ENCODE peak calls at places on chromosomes 6 and 20, in eight cellular contexts. A is CD8-positive, alpha-beta T cell; N is lung; H is colonic mucosa; Z is fibroblast of lung; P is heart right ventricle; X is endothelial cell of umbilical vein; U is uterus. M is an unnamed sample. For H3K9me3 and H3K4me1, the result is how much of the 10 kb centered on the place peaks cover.

GRCh38 chr6:146813554-146813953 is 214.8 kb downstream of the ADGB start:
- DNase-seq in A (no peak), N (no peak), H (no peak), Z (peak), P (no peak), X (no peak), U (no peak), M (no peak)

GRCh38 chr6:71126506-71126905 is 162.1 kb upstream of the OGFRL1 start:
- DNase-seq in A (no peak), N (no peak), H (no peak), Z (no peak), P (no peak), X (no peak), U (no peak), M (no peak)

GRCh38 chr6:117130125-117130524 is 135.2 kb upstream of the VGLL2 start:
- DNase-seq in A (no peak), N (no peak), H (no peak), Z (no peak), P (no peak), X (no peak), U (no peak), M (no peak)

GRCh38 chr6:111759836-111760785 is 113.1 kb downstream of the FYN start:
- DNase-seq in A (peak), N (no peak), H (no peak), Z (peak), P (no peak), X (no peak), U (peak), M (no peak)

GRCh38 chr6:168404560-168404959 is 36.4 kb upstream of the SMOC2 start:
- DNase-seq in A (no peak), N (no peak), H (no peak), Z (no peak), P (no peak), X (no peak), U (no peak), M (no peak)

GRCh38 chr20:7180261-7181045 is 413.0 kb downstream of the BMP2 start:
- DNase-seq in A (no peak), N (no peak), H (no peak), Z (peak), P (no peak), X (no peak), U (no peak), M (no peak)

GRCh38 chr6:135114355-135115145 is 59.9 kb upstream of the HBS1L start:
- DNase-seq in A (no peak), N (no peak), H (no peak), Z (no peak), P (no peak), X (no peak), U (no peak), M (no peak)

GRCh38 chr6:14354919-14355572 is 237.5 kb downstream of the CD83 start:
- DNase-seq in A (no peak), N (peak), H (peak), Z (peak), P (peak), X (no peak), U (peak), M (no peak)

GRCh38 chr6:160141001-160141726 is 19.5 kb downstream of the SLC22A1 start:
- DNase-seq in A (no peak), N (no peak), H (no peak), Z (peak), P (no peak), X (no peak), U (peak), M (no peak)

GRCh38 chr20:50169329-50169823 is 15.9 kb upstream of the PEDS1 start:
- DNase-seq in A (peak), N (peak), H (peak), Z (peak), P (peak), X (peak), U (peak), M (peak)

GRCh38 chr20:50992733-50993457 is 30.0 kb downstream of the KCNG1 start:
- DNase-seq in A (peak), N (no peak), H (peak), Z (peak), P (no peak), X (peak), U (no peak), M (peak)

GRCh38 chr20:221258-221830 is 5.7 kb upstream of the DEFB129 start:
- DNase-seq in A (no peak), N (no peak), H (no peak), Z (no peak), P (no peak), X (no peak), U (no peak), M (no peak)

GRCh38 chr20:54292186-54292585 is 84.3 kb downstream of the PFDN4 start:
- DNase-seq in A (no peak), N (no peak), H (no peak), Z (peak), P (no peak), X (peak), U (no peak), M (no peak)

GRCh38 chr20:3042621-3043020 is 801 bp upstream of the GNRH2 start:
- DNase-seq in A (no peak), N (no peak), H (no peak), Z (peak), P (peak), X (no peak), U (peak), M (no peak)

GRCh38 chr20:16241911-16242310 is 331.3 kb downstream of the KIF16B start:
- DNase-seq in A (no peak), N (no peak), H (no peak), Z (no peak), P (no peak), X (no peak), U (no peak), M (peak)

GRCh38 chr20:31894980-31895675 is 24.7 kb downstream of the TTLL9 start:
- DNase-seq in A (no peak), N (peak), H (peak), Z (peak), P (no peak), X (peak), U (peak), M (peak)

GRCh38 chr20:59136027-59136426 is 27.6 kb upstream of the ZNF831 start:
- DNase-seq in A (no peak), N (no peak), H (no peak), Z (no peak), P (no peak), X (no peak), U (no peak), M (no peak)

GRCh38 chr6:10720229-10720959 is 2.5 kb upstream of the TMEM14C start:
- DNase-seq in A (peak), N (peak), H (peak), Z (peak), P (peak), X (peak), U (peak), M (no peak)

GRCh38 chr20:11364736-11365135 is 553.0 kb upstream of the BTBD3 start:
- DNase-seq in A (no peak), N (no peak), H (no peak), Z (no peak), P (no peak), X (no peak), U (no peak), M (no peak)

GRCh38 chr6:89680551-89680950 is 42.0 kb upstream of the LYRM2 start:
- DNase-seq in A (no peak), N (no peak), H (no peak), Z (no peak), P (no peak), X (no peak), U (no peak), M (no peak)

GRCh38 chr6:12439296-12439695 is 149.1 kb downstream of the EDN1 start:
- DNase-seq in A (no peak), N (no peak), H (no peak), Z (no peak), P (no peak), X (no peak), U (no peak), M (no peak)

GRCh38 chr6:26031595-26032386 is 55.4 kb upstream of the HFE start:
- DNase-seq in A (peak), N (peak), H (peak), Z (peak), P (peak), X (peak), U (peak), M (peak)

GRCh38 chr6:43703512-43704429 is 16.2 kb upstream of the MRPS18A start:
- DNase-seq in A (no peak), N (no peak), H (no peak), Z (no peak), P (no peak), X (peak), U (no peak), M (no peak)

GRCh38 chr6:108423982-108424695 is 129.3 kb downstream of the AFG1L start:
- DNase-seq in A (no peak), N (no peak), H (no peak), Z (no peak), P (no peak), X (no peak), U (no peak), M (no peak)

GRCh38 chr6:1890071-1890470 is 280.4 kb downstream of the FOXC1 start:
- DNase-seq in A (no peak), N (no peak), H (no peak), Z (no peak), P (no peak), X (no peak), U (no peak), M (no peak)

GRCh38 chr20:63212393-63212730 is 3.6 kb downstream of the YTHDF1 start:
- DNase-seq in A (no peak), N (no peak), H (no peak), Z (no peak), P (no peak), X (no peak), U (no peak), M (no peak)

GRCh38 chr6:35905841-35906498 is 14.9 kb downstream of the SRPK1 start:
- DNase-seq in A (no peak), N (no peak), H (no peak), Z (no peak), P (no peak), X (no peak), U (no peak), M (no peak)

GRCh38 chr20:61439251-61439650 is 187.2 kb downstream of the CDH4 start:
- DNase-seq in A (no peak), N (no peak), H (no peak), Z (no peak), P (no peak), X (no peak), U (no peak), M (no peak)

GRCh38 chr20:33296206-33296605 is 13.2 kb downstream of the BPIFB1 start:
- DNase-seq in A (no peak), N (no peak), H (no peak), Z (no peak), P (no peak), X (no peak), U (no peak), M (no peak)

GRCh38 chr6:145315982-145316600 is 419.2 kb downstream of the EPM2A start:
- DNase-seq in A (no peak), N (no peak), H (no peak), Z (no peak), P (no peak), X (no peak), U (no peak), M (no peak)

GRCh38 chr20:45817652-45818194 is 5.3 kb downstream of the UBE2C start:
- DNase-seq in A (no peak), N (peak), H (no peak), Z (peak), P (no peak), X (no peak), U (no peak), M (no peak)

GRCh38 chr6:106122306-106122940 is 36.3 kb downstream of the PRDM1 start:
- DNase-seq in A (no peak), N (no peak), H (no peak), Z (no peak), P (no peak), X (no peak), U (no peak), M (no peak)

GRCh38 chr20:53074811-53075314 is 102.7 kb downstream of the TSHZ2 start:
- DNase-seq in A (no peak), N (no peak), H (no peak), Z (peak), P (no peak), X (no peak), U (no peak), M (no peak)

GRCh38 chr6:133435065-133435728 is 194.0 kb downstream of the EYA4 start:
- DNase-seq in A (no peak), N (no peak), H (no peak), Z (peak), P (no peak), X (no peak), U (no peak), M (no peak)

GRCh38 chr6:49546371-49546770 is 4.1 kb upstream of the C6orf141 start:
- DNase-seq in A (no peak), N (no peak), H (no peak), Z (no peak), P (no peak), X (no peak), U (no peak), M (no peak)

GRCh38 chr20:33312583-33312982 is 29.6 kb downstream of the BPIFB1 start:
- DNase-seq in A (no peak), N (no peak), H (no peak), Z (no peak), P (no peak), X (no peak), U (no peak), M (no peak)

GRCh38 chr6:6686748-6687601 is 98.5 kb downstream of the LY86 start:
- DNase-seq in A (no peak), N (peak), H (peak), Z (peak), P (peak), X (peak), U (peak), M (peak)

GRCh38 chr6:66662196-66662595 is 955.2 kb upstream of the EYS start:
- DNase-seq in A (no peak), N (no peak), H (no peak), Z (peak), P (no peak), X (no peak), U (no peak), M (no peak)

GRCh38 chr6:37237789-37238188 is 19.8 kb upstream of the TBC1D22B start:
- DNase-seq in A (no peak), N (no peak), H (no peak), Z (no peak), P (no peak), X (no peak), U (no peak), M (no peak)

DNA sequence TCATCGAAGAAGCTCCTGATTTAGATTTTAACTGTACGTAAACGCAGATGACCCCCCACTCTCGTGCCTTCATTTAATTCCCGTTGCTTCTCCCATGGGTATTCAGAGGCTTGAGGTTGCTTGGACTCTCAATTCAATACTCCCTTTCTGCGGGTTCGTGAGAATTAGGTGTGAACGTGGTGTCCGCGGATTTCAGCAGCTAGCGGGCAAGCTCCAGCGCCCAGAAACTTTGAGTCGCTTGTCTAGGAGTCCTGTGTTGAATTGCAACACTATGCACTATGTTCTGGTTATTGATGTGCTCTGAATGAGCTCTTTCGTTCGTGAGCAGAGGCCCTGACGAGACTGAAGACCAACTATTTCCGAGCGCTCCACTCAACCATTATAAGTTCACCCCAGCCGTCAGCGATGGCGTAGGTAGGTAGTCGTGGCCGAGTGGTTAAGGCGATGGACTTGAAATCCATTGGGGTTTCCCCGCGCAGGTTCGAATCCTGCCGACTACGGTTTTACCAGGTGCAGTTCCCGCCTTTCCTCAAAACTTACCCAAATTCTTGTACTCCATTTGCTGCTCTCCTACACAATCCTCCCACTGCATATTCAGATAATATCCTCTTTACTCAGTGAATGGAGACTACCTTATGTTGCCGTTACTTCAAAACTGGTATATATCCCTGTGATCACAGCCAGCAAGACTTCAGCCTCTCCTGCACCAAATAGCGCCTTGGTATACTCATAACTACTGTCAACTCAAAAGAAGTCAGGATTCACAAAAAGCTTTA is 72.6 kb upstream of the ZNF184 start:
- DNase-seq in A (no peak), N (no peak), H (peak), Z (peak), P (no peak), X (peak), U (no peak), M (no peak)
- H3K9me3 ChIP-seq in A (under half), N (under half), H (under half), Z (under half), P (under half), X (under half), U (under half), M (under half)

DNA sequence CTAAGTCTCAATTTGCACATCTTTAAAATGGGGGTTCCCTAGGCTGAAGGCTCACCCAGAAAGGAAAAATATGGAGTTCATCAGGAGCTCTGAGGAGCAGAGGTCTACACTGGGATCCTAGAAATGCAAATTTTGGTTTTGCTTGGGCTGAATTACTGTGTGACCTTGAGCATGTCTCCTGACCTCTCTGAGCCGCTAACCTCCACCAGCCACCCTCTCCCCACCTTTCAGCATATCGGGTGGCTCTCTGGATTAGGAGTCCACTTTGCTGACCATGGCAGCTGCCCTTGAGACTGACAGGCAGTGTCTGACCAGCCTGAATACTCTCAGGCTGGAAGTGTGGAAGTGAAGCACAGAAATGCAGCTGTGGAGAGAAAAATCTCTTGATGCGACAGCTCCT is 165.9 kb upstream of the LRFN2 start:
- DNase-seq in A (no peak), N (no peak), H (no peak), Z (no peak), P (no peak), X (no peak), U (no peak), M (no peak)
- H3K4me1 ChIP-seq in A (under half), N (under half), H (under half), Z (under half), P (under half), X (under half), U (under half), M (under half)

DNA sequence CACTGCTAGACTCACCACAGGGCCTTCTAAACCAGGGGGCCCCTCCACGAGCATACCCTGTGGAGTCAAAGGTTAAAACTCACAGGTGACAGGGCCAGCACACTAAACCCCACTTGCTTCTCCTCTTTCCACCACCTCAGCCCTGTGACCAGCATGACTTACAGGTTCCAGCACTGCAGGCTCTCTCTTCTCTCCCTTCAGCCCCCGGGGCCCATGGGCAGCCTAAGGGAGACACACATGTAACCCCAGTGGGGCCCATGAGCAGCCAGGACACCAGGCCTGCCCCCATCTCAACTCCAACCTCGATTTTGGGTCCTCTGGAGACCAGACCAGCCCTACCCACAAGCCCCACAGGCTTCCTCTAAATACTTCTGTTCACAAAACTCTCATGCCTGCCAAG is 28.0 kb downstream of the HLA-DPB1 start:
- DNase-seq in A (no peak), N (no peak), H (no peak), Z (no peak), P (no peak), X (no peak), U (no peak), M (no peak)
- H3K9me3 ChIP-seq in A (under half), N (under half), H (under half), Z (under half), P (under half), X (under half), U (under half), M (under half)

GRCh38 chr20:40648505-40649072 is 40.4 kb downstream of the MAFB start:
- DNase-seq in A (no peak), N (no peak), H (no peak), Z (no peak), P (no peak), X (no peak), U (no peak), M (no peak)

GRCh38 chr20:40651121-40651520 is 37.9 kb downstream of the MAFB start:
- DNase-seq in A (no peak), N (no peak), H (no peak), Z (peak), P (no peak), X (peak), U (no peak), M (no peak)

GRCh38 chr20:40654876-40655275 is 34.2 kb downstream of the MAFB start:
- DNase-seq in A (no peak), N (no peak), H (no peak), Z (peak), P (no peak), X (no peak), U (no peak), M (no peak)

GRCh38 chr20:40650707-40651106 is 38.3 kb downstream of the MAFB start:
- DNase-seq in A (no peak), N (no peak), H (no peak), Z (peak), P (no peak), X (peak), U (no peak), M (no peak)

DNA sequence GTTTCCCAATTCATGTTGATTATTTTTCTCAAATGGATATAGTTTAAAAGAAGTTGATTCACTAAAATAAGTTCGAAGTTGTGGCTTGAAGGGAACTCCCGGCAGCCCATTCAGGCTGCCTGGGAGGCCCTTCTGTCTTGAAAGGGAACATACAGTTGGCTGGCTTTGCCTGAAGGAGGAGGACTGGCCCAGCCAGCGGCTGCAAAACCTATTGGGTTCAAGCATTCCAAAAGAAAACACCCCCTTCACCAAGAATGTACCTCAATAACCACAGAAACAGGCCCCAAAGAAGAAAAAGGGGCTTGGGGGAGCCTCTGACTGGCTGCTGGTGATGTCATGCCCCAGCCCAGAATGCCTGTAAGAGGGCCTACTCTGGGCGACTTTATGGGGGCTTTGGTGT is 36.6 kb downstream of the MAFB start:
- DNase-seq in A (no peak), N (no peak), H (no peak), Z (no peak), P (no peak), X (no peak), U (no peak), M (no peak)
- H3K4me1 ChIP-seq in A (under half), N (under half), H (under half), Z (under half), P (under half), X (under half), U (under half), M (under half)

GRCh38 chr6:19128701-19129100 is 708.5 kb upstream of the ID4 start:
- DNase-seq in A (no peak), N (no peak), H (no peak), Z (no peak), P (no peak), X (no peak), U (no peak), M (no peak)

GRCh38 chr6:19121516-19121915 is 715.7 kb upstream of the ID4 start:
- DNase-seq in A (no peak), N (no peak), H (no peak), Z (no peak), P (no peak), X (no peak), U (no peak), M (no peak)

DNA sequence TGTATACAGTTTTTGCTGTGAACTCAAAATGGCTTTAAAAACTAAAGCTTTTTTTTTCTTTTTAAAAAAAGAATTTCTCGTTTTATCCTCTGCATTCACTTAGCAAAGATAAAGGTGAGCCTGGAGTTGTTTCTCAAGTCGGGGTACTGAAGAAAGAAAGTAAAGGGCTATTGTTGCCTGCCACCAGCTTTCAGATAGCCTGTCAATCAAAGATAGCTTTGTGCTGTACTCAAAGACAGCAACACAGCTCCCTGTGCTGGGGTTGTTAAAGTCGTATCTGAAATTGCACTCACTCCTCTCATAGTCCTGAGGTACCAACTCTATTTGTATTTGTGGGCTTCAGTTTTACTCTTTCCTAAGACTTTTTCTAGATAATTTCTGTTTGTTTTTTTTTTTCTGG is 710.1 kb upstream of the ID4 start:
- DNase-seq in A (no peak), N (no peak), H (no peak), Z (no peak), P (no peak), X (no peak), U (no peak), M (no peak)
- H3K9me3 ChIP-seq in A (under half), N (under half), H (under half), Z (under half), P (under half), X (under half), U (under half), M (under half)

M was measured in Caco-2.